ENCODE peak calls at places on chromosome 2, in ten cellular contexts. S is left ventricle myocardium inferior; K is astrocyte of the spinal cord; U is GM06990; I is fibroblast of lung; T is breast epithelium; J is AG04450; E is tibial artery; P is prostate gland; G is CD4-positive, CD25-positive, alpha-beta regulatory T cell. D is an unnamed sample.

GRCh38 chr2:3326182-3326537 is 51.5 kb downstream of the EIPR1 start:
- DNase-seq in S (no peak), K (no peak), U (no peak), I (no peak), T (no peak), J (no peak), E (no peak), P (no peak), G (no peak), D (no peak)

GRCh38 chr2:171741189-171741588 is 53.9 kb downstream of the DYNC1I2 start:
- DNase-seq in S (no peak), K (peak; percentile 58), U (peak; percentile 20), I (no peak), T (no peak), J (no peak), E (no peak), P (no peak), G (no peak), D (no peak)

GRCh38 chr2:109255594-109255993 is 126.6 kb downstream of the SH3RF3 start:
- DNase-seq in S (no peak), K (no peak), U (no peak), I (no peak), T (no peak), J (no peak), E (no peak), P (no peak), G (no peak), D (no peak)

GRCh38 chr2:148900350-148900749 is 25.3 kb downstream of the KIF5C start:
- DNase-seq in S (no peak), K (no peak), U (no peak), I (no peak), T (no peak), J (no peak), E (no peak), P (no peak), G (no peak), D (no peak)

GRCh38 chr2:220356076-220356475 is 728.6 kb downstream of the SLC4A3 start:
- DNase-seq in S (no peak), K (no peak), U (no peak), I (no peak), T (no peak), J (no peak), E (no peak), P (no peak), G (no peak), D (no peak)

GRCh38 chr2:20470211-20470610 is 23.3 kb downstream of the RHOB start:
- DNase-seq in S (no peak), K (no peak), U (no peak), I (no peak), T (no peak), J (no peak), E (peak; percentile 3), P (no peak), G (no peak), D (no peak)

GRCh38 chr2:190355968-190356657 is 12.7 kb downstream of the INPP1 start:
- DNase-seq in S (no peak), K (no peak), U (no peak), I (no peak), T (no peak), J (no peak), E (no peak), P (no peak), G (no peak), D (no peak)

GRCh38 chr2:46735108-46735691 is 180.4 kb downstream of the MCFD2 start:
- DNase-seq in S (no peak), K (no peak), U (no peak), I (no peak), T (no peak), J (no peak), E (no peak), P (no peak), G (no peak), D (no peak)

GRCh38 chr2:20156826-20157605 is 67.9 kb downstream of the SDC1 start:
- DNase-seq in S (no peak), K (peak; percentile 20), U (no peak), I (no peak), T (no peak), J (no peak), E (no peak), P (no peak), G (no peak), D (no peak)

DNA sequence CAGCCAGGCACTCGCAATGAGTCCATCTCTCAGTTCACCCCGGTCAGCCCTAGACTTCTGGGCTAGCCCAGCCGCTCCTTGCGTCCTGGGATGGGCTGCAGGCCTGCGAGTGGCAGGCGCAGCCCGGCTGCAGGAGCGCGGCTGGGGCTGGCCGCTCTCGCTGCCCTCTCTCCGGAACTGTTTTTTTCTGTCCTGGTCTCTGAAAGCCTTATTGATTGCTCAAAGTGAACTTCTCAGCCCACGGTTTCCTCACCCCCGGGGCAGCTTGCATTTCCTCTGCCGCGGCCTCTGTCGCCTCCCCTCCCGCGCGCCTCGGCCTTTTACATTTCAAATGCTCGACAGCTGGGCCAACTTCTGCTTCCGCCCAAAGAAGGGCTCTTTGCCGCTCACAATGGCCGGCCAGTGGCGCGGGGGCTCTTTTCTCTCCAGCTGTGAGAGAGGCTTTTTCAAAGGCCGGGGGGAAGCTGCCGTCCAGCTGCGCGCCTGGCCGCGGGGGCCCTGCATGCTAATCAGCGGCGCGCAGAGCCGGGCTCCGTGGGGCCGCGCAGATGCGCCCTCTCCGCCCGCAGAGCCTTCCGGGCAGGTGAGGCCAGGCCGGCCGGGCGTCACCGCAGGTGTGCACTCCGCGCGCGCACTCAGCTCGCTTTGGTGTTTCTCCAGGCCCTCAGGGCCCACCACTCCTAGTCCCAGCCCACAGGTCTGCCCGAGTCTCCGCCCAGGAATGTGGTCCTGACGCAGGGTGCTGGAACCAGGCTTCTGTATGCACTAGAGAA is 513.8 kb downstream of the RNF144A start:
- DNase-seq in S (peak; percentile 61), K (peak; percentile 5), U (peak; percentile 62), I (no peak), T (peak; percentile 75), J (no peak), E (peak; percentile 46), P (no peak), G (no peak), D (no peak)
- H3K4me3 ChIP-seq in S (peak overlapping the region; percentile 62), K (peak overlapping the region; percentile 15), U (peak overlapping the region; percentile 37), I (no peak overlapping the region), T (peak overlapping the region; percentile 72), J (no peak overlapping the region), E (peak overlapping the region; percentile 36), P (no peak overlapping the region), G (no peak overlapping the region), D (no peak overlapping the region)

GRCh38 chr2:239811806-239812560 is 213.2 kb downstream of the NDUFA10 start:
- DNase-seq in S (no peak), K (no peak), U (no peak), I (no peak), T (no peak), J (no peak), E (peak; percentile 12), P (no peak), G (no peak), D (peak; percentile 21)
- H3K4me3 ChIP-seq in S (no peak overlapping the region), K (no peak overlapping the region), U (no peak overlapping the region), I (no peak overlapping the region), T (no peak overlapping the region), J (no peak overlapping the region), E (no peak overlapping the region), P (no peak overlapping the region), G (no peak overlapping the region), D (no peak overlapping the region)

DNA sequence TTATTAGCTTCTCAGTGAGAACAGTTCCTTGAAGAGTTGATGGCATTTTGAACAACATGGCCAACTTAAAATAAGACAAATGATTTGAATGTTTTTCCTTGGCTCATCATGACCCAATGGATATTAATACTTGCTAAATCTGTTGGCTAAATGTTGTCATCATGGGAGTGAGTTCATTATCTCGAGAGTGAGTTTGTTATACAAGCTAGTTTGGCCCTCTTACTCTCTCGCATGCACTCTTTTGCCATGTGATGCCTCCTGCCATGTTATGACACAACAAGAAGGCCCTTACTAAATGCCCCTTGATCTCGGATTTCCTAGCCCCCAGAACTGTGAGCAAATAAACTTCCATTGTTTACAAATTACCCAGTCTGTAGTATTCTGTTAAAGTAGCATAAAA is 22.9 kb upstream of the SANBR start:
- DNase-seq in S (no peak), K (no peak), U (no peak), I (no peak), T (no peak), J (no peak), E (no peak), P (no peak), G (no peak), D (no peak)
- H3K4me3 ChIP-seq in S (no peak overlapping the region), K (no peak overlapping the region), U (no peak overlapping the region), I (no peak overlapping the region), T (no peak overlapping the region), J (no peak overlapping the region), E (no peak overlapping the region), P (no peak overlapping the region), G (no peak overlapping the region), D (no peak overlapping the region)

GRCh38 chr2:102848366-102848839 is 86.6 kb downstream of the TMEM182 start:
- DNase-seq in S (peak; percentile 85), K (peak; percentile 55), U (no peak), I (peak; percentile 55), T (no peak), J (no peak), E (peak; percentile 65), P (no peak), G (no peak), D (peak; percentile 53)

GRCh38 chr2:102844911-102845310 is 83.1 kb downstream of the TMEM182 start:
- DNase-seq in S (no peak), K (no peak), U (no peak), I (no peak), T (no peak), J (no peak), E (no peak), P (no peak), G (no peak), D (no peak)

DNA sequence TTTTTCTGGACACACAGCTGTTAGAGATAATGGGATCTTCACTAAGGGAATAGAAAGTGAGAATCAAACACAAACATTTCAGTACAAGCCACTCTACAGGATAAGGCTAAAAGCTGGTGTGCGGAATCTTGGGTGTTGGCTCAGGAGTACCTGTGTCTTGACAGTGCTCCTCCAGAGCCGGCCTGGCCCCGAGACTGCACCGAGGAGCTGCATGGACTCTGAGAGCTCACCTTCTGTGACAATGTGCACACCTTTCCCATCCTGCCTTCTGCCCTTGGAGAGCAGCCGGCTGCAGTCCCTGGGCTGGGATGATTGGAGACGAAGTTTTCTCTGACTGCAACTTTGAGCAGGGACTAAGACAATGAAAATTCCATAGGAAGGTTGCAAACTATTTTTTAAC is 89.1 kb downstream of the TMEM182 start:
- DNase-seq in S (no peak), K (no peak), U (no peak), I (no peak), T (no peak), J (no peak), E (no peak), P (no peak), G (no peak), D (no peak)
- H3K4me3 ChIP-seq in S (no peak overlapping the region), K (no peak overlapping the region), U (no peak overlapping the region), I (no peak overlapping the region), T (no peak overlapping the region), J (no peak overlapping the region), E (no peak overlapping the region), P (no peak overlapping the region), G (no peak overlapping the region), D (no peak overlapping the region)

GRCh38 chr2:118847447-118848172 is at the start of gene EN1:
- DNase-seq in S (no peak), K (peak; percentile 81), U (no peak), I (peak; percentile 31), T (no peak), J (no peak), E (peak; percentile 53), P (no peak), G (no peak), D (no peak)
- H3K4me3 ChIP-seq in S (peak within 1 kb of the TSS; percentile 50), K (peak within 1 kb of the TSS; percentile 41), U (no peak within 1 kb of the TSS), I (no peak within 1 kb of the TSS), T (peak within 1 kb of the TSS; percentile 63), J (peak within 1 kb of the TSS; percentile 22), E (peak within 1 kb of the TSS; percentile 39), P (peak within 1 kb of the TSS; percentile 10), G (no peak within 1 kb of the TSS), D (no peak within 1 kb of the TSS)

GRCh38 chr2:204249437-204249836 is 295.8 kb upstream of the PARD3B start:
- DNase-seq in S (no peak), K (no peak), U (no peak), I (no peak), T (no peak), J (no peak), E (no peak), P (no peak), G (no peak), D (no peak)
- H3K4me3 ChIP-seq in S (no peak overlapping the region), K (no peak overlapping the region), U (no peak overlapping the region), I (no peak overlapping the region), T (no peak overlapping the region), J (no peak overlapping the region), E (no peak overlapping the region), P (no peak overlapping the region), G (no peak overlapping the region), D (no peak overlapping the region)

D was measured in dorsolateral prefrontal cortex.